ENCODE peak calls at places on chromosomes 16 and 17, in seven cellular contexts. One of them, this sample, is unnamed.
A peak's percentile ranks its signal among the peaks of the same experiment; 100 is the strongest.

GRCh38 chr17:7177954-7178477 is 1.2 kb downstream of the ASGR1 start:
- DNase-seq in Daoy: peak; percentile 55
- DNase-seq in nephron progenitor cell: peak; percentile 38
- DNase-seq in AG04450: no peak
- DNase-seq in coronary artery: no peak
- DNase-seq in kidney: no peak
- DNase-seq in cardiac fibroblast: no peak
- DNase-seq in this sample: peak; percentile 38

GRCh38 chr17:7803981-7804380 is 30.0 kb upstream of the KDM6B start:
- DNase-seq in nephron progenitor cell: no peak
- DNase-seq in Daoy: peak; percentile 40
- DNase-seq in coronary artery: no peak
- DNase-seq in cardiac fibroblast: no peak
- DNase-seq in kidney: peak; percentile 65
- DNase-seq in AG04450: no peak
- DNase-seq in this sample: no peak

GRCh38 chr17:2386400-2387085 is 14.3 kb downstream of the MNT start:
- DNase-seq in kidney: peak; percentile 94
- DNase-seq in AG04450: no peak
- DNase-seq in coronary artery: no peak
- DNase-seq in nephron progenitor cell: no peak
- DNase-seq in cardiac fibroblast: no peak
- DNase-seq in Daoy: no peak
- DNase-seq in this sample: no peak

GRCh38 chr17:1561420-1562177 is 993 bp downstream of the PITPNA start:
- DNase-seq in coronary artery: no peak
- DNase-seq in AG04450: no peak
- DNase-seq in kidney: peak; percentile 89
- DNase-seq in nephron progenitor cell: peak; percentile 59
- DNase-seq in cardiac fibroblast: peak; percentile 22
- DNase-seq in Daoy: peak; percentile 48
- DNase-seq in this sample: peak; percentile 33

GRCh38 chr16:2963074-2963610 is 933 bp upstream of the KREMEN2 start:
- DNase-seq in Daoy: peak; percentile 11
- DNase-seq in coronary artery: no peak
- DNase-seq in kidney: peak; percentile 64
- DNase-seq in cardiac fibroblast: no peak
- DNase-seq in nephron progenitor cell: peak; percentile 56
- DNase-seq in AG04450: no peak
- DNase-seq in this sample: no peak

GRCh38 chr17:10357768-10358167 is 15.0 kb downstream of the MYH13 start:
- DNase-seq in coronary artery: no peak
- DNase-seq in AG04450: no peak
- DNase-seq in Daoy: peak; percentile 40
- DNase-seq in cardiac fibroblast: no peak
- DNase-seq in kidney: no peak
- DNase-seq in nephron progenitor cell: peak; percentile 19
- DNase-seq in this sample: no peak

GRCh38 chr17:44221072-44221861 is 1.8 kb upstream of the UBTF start:
- DNase-seq in Daoy: peak; percentile 79
- DNase-seq in AG04450: no peak
- DNase-seq in nephron progenitor cell: peak; percentile 76
- DNase-seq in kidney: peak; percentile 93
- DNase-seq in coronary artery: peak; percentile 87
- DNase-seq in cardiac fibroblast: peak; percentile 81
- DNase-seq in this sample: peak; percentile 57

GRCh38 chr17:36608794-36609497 is 7.6 kb downstream of the MRM1 start:
- DNase-seq in cardiac fibroblast: peak; percentile 81
- DNase-seq in AG04450: peak; percentile 29
- DNase-seq in kidney: no peak
- DNase-seq in Daoy: peak; percentile 51
- DNase-seq in coronary artery: no peak
- DNase-seq in nephron progenitor cell: peak; percentile 65
- DNase-seq in this sample: peak; percentile 56

GRCh38 chr17:82245144-82246039 is 16.6 kb downstream of the SLC16A3 start:
- DNase-seq in Daoy: no peak
- DNase-seq in AG04450: no peak
- DNase-seq in kidney: peak; percentile 77
- DNase-seq in coronary artery: no peak
- DNase-seq in nephron progenitor cell: no peak
- DNase-seq in cardiac fibroblast: peak; percentile 27
- DNase-seq in this sample: no peak

GRCh38 chr17:1029196-1029911 is 32.4 kb downstream of the TIMM22 start:
- DNase-seq in Daoy: peak; percentile 34
- DNase-seq in kidney: no peak
- DNase-seq in cardiac fibroblast: peak; percentile 54
- DNase-seq in nephron progenitor cell: no peak
- DNase-seq in AG04450: no peak
- DNase-seq in coronary artery: no peak
- DNase-seq in this sample: no peak